ENCODE peak calls at places on chromosomes 2 and 18, in eight cellular contexts. Y is glomerular endothelial cell; A is GM23338; P is bronchial epithelial cell; Q is sciatic nerve; I is PC-3; L is anterior cingulate cortex; C is natural killer cell treated with Interleukin-12 subunit alpha and Interleukin-12 subunit beta and Interleukin-15 and Interleukin-18, amount 100 ng/mL, for 72 hours. W is an unnamed sample.

GRCh38 chr18:75008186-75008585 is 200.8 kb downstream of the PTGR3 start:
- DNase-seq in Y (no peak), A (no peak), P (no peak), Q (no peak), I (no peak), L (no peak), C (no peak), W (no peak)

GRCh38 chr18:55384115-55384514 is 203.9 kb downstream of the TCF4 start:
- DNase-seq in Y (no peak), A (no peak), P (no peak), Q (no peak), I (no peak), L (no peak), C (no peak), W (no peak)

GRCh38 chr2:57497489-57498096 is 549.0 kb upstream of the VRK2 start:
- DNase-seq in Y (peak), A (peak), P (peak), Q (peak), I (peak), L (peak), C (no peak), W (peak)

GRCh38 chr18:46335551-46336059 is 231.4 kb downstream of the HAUS1 start:
- DNase-seq in Y (no peak), A (peak), P (peak), Q (no peak), I (no peak), L (no peak), C (peak), W (no peak)

GRCh38 chr2:36407403-36407802 is 51.8 kb downstream of the CRIM1 start:
- DNase-seq in Y (no peak), A (no peak), P (no peak), Q (no peak), I (no peak), L (no peak), C (no peak), W (no peak)

GRCh38 chr18:48920408-48921038 is 30.2 kb downstream of the SMAD7 start:
- DNase-seq in Y (no peak), A (no peak), P (no peak), Q (no peak), I (no peak), L (no peak), C (peak), W (no peak)

GRCh38 chr18:79450289-79450920 is 54.7 kb downstream of the NFATC1 start:
- DNase-seq in Y (no peak), A (no peak), P (no peak), Q (no peak), I (no peak), L (no peak), C (no peak), W (no peak)

GRCh38 chr2:9232886-9233285 is 26.3 kb downstream of the ASAP2 start:
- DNase-seq in Y (no peak), A (no peak), P (no peak), Q (no peak), I (no peak), L (no peak), C (no peak), W (no peak)

GRCh38 chr2:10216677-10217498 is 85.8 kb upstream of the HPCAL1 start:
- DNase-seq in Y (no peak), A (no peak), P (no peak), Q (no peak), I (peak), L (no peak), C (peak), W (no peak)

GRCh38 chr18:63342206-63342605 is 22.6 kb upstream of the BCL2 start:
- DNase-seq in Y (no peak), A (peak), P (peak), Q (no peak), I (peak), L (no peak), C (no peak), W (peak)

GRCh38 chr2:1772868-1773267 is 28.6 kb upstream of the PXDN start:
- DNase-seq in Y (no peak), A (no peak), P (no peak), Q (no peak), I (no peak), L (no peak), C (no peak), W (no peak)

GRCh38 chr2:5164806-5165525 is 527.2 kb upstream of the SOX11 start:
- DNase-seq in Y (no peak), A (no peak), P (peak), Q (no peak), I (peak), L (no peak), C (no peak), W (peak)

GRCh38 chr18:31400191-31400590 is 23.6 kb downstream of the DSG4 start:
- DNase-seq in Y (no peak), A (no peak), P (no peak), Q (no peak), I (no peak), L (no peak), C (no peak), W (no peak)

GRCh38 chr2:18455256-18455862 is 105.1 kb downstream of the RDH14 start:
- DNase-seq in Y (no peak), A (peak), P (peak), Q (no peak), I (peak), L (no peak), C (no peak), W (peak)

GRCh38 chr2:21381421-21381820 is 257.7 kb downstream of the TDRD15 start:
- DNase-seq in Y (no peak), A (no peak), P (no peak), Q (no peak), I (no peak), L (peak), C (no peak), W (no peak)

GRCh38 chr2:178066890-178067669 is 5.5 kb downstream of the PDE11A start:
- DNase-seq in Y (no peak), A (no peak), P (no peak), Q (no peak), I (no peak), L (no peak), C (no peak), W (peak)

GRCh38 chr2:183078467-183079334 is at the start of gene DUSP19:
- DNase-seq in Y (peak), A (peak), P (peak), Q (peak), I (peak), L (peak), C (peak), W (peak)

GRCh38 chr2:241748468-241749256 is 14.2 kb downstream of the D2HGDH start:
- DNase-seq in Y (no peak), A (no peak), P (no peak), Q (no peak), I (no peak), L (no peak), C (no peak), W (no peak)

GRCh38 chr2:232331071-232331470 is 47.5 kb upstream of the ALPP start:
- DNase-seq in Y (no peak), A (no peak), P (no peak), Q (peak), I (no peak), L (no peak), C (peak), W (no peak)

GRCh38 chr2:83251473-83251872 is 1207.6 kb downstream of the SUCLG1 start:
- DNase-seq in Y (no peak), A (no peak), P (peak), Q (no peak), I (no peak), L (no peak), C (no peak), W (no peak)

GRCh38 chr2:103902347-103902746 is 951.6 kb upstream of the POU3F3 start:
- DNase-seq in Y (no peak), A (no peak), P (no peak), Q (no peak), I (no peak), L (no peak), C (no peak), W (no peak)